ENCODE peak calls at places on chromosomes 12 and 14, in six cellular contexts. E is uterus, H is body of pancreas, P is fibroblast of lung, I is H1, W is aorta. F is an unnamed sample. For H3K4me1, the result is how much of the 10 kb centered on the place peaks cover.

GRCh38 chr12:57586832-57587429 is 4.1 kb upstream of the PIP4K2C start:
- DNase-seq in P (no peak), H (no peak), W (no peak), I (no peak), E (no peak), F (no peak)

GRCh38 chr12:114743799-114744198 is 59.8 kb upstream of the TBX3 start:
- DNase-seq in P (no peak), E (no peak), I (no peak), H (no peak), W (no peak), F (no peak)

GRCh38 chr12:49524660-49525324 is 14.0 kb upstream of the KCNH3 start:
- DNase-seq in P (no peak), E (no peak), W (no peak), H (no peak), I (no peak), F (no peak)

GRCh38 chr12:96371138-96371786 is 29.0 kb downstream of the CDK17 start:
- DNase-seq in H (no peak), W (no peak), I (no peak), E (no peak), P (no peak), F (no peak)

GRCh38 chr12:28369483-28369882 is 179.2 kb downstream of the CCDC91 start:
- DNase-seq in H (no peak), E (no peak), W (no peak), P (no peak), I (no peak), F (no peak)

GRCh38 chr12:52360106-52360662 is 7.1 kb downstream of the KRT85 start:
- DNase-seq in W (no peak), E (no peak), P (no peak), H (no peak), I (no peak), F (no peak)

GRCh38 chr12:131607658-131608447 is 103.0 kb upstream of the SFSWAP start:
- DNase-seq in E (no peak), P (no peak), H (no peak), W (no peak), I (no peak), F (no peak)

GRCh38 chr14:88492272-88493089 is 62.3 kb downstream of the PTPN21 start:
- DNase-seq in W (peak), P (peak), H (peak), I (peak), E (peak), F (peak)

GRCh38 chr12:104569348-104570173 is 112.8 kb downstream of the CHST11 start:
- DNase-seq in W (no peak), I (no peak), P (no peak), E (no peak), H (no peak), F (peak)

GRCh38 chr12:1579626-1580025 is 14.8 kb downstream of the FBXL14 start:
- DNase-seq in H (no peak), W (no peak), P (peak), I (no peak), E (no peak), F (no peak)

GRCh38 chr12:95239216-95239615 is 21.6 kb downstream of the VEZT start:
- DNase-seq in E (no peak), P (no peak), I (no peak), H (no peak), W (no peak), F (no peak)

GRCh38 chr14:94397899-94398479 is 9.6 kb upstream of the SERPINA1 start:
- DNase-seq in I (no peak), P (no peak), H (no peak), E (no peak), W (no peak), F (no peak)

GRCh38 chr12:120095356-120096135 is 21.0 kb downstream of the RAB35 start:
- DNase-seq in H (no peak), W (no peak), I (no peak), P (no peak), E (no peak), F (no peak)

GRCh38 chr12:106137456-106138278 is 1.1 kb downstream of the NUAK1 start:
- DNase-seq in P (no peak), H (no peak), E (no peak), W (no peak), I (no peak), F (no peak)

GRCh38 chr12:102480401-102480800 is at the start of gene IGF1:
- DNase-seq in I (no peak), H (no peak), P (peak), W (no peak), E (no peak), F (no peak)

GRCh38 chr14:45249847-45250575 is 3.0 kb downstream of the MIS18BP1 start:
- DNase-seq in P (peak), I (no peak), W (no peak), H (no peak), E (peak), F (no peak)

GRCh38 chr14:22397338-22397737 is 191.7 kb downstream of the DAD1 start:
- DNase-seq in H (no peak), E (no peak), W (no peak), I (no peak), P (no peak), F (no peak)

GRCh38 chr12:34218193-34219045 is 196.1 kb downstream of the ALG10 start:
- DNase-seq in I (no peak), W (peak), E (peak), H (peak), P (peak), F (no peak)

GRCh38 chr14:81594012-81594411 is 60.4 kb upstream of the SEL1L start:
- DNase-seq in W (peak), P (no peak), E (no peak), H (peak), I (no peak), F (no peak)

GRCh38 chr12:104877107-104877705 is 80.9 kb downstream of the SLC41A2 start:
- DNase-seq in P (peak), E (peak), I (no peak), W (no peak), H (peak), F (peak)

GRCh38 chr14:29536886-29537511 is 390.6 kb downstream of the PRKD1 start:
- DNase-seq in I (no peak), P (peak), E (no peak), W (no peak), H (no peak), F (no peak)

GRCh38 chr12:101925352-101925751 is 48.0 kb downstream of the DRAM1 start:
- DNase-seq in P (peak), E (peak), W (peak), H (peak), I (no peak), F (no peak)

GRCh38 chr12:52070243-52070925 is 606 bp downstream of the ATG101 start:
- DNase-seq in E (no peak), W (no peak), P (no peak), I (no peak), H (no peak), F (no peak)

GRCh38 chr12:9122166-9122609 is 6.5 kb upstream of the A2M start:
- DNase-seq in H (no peak), P (no peak), E (no peak), W (no peak), I (no peak), F (no peak)

GRCh38 chr14:59282366-59282765 is 93.9 kb downstream of the DAAM1 start:
- DNase-seq in W (no peak), E (no peak), I (no peak), P (peak), H (no peak), F (no peak)

GRCh38 chr14:106845286-106846087 is 1319.1 kb downstream of the TMEM121 start:
- DNase-seq in I (no peak), P (no peak), W (no peak), E (no peak), H (peak), F (peak)

GRCh38 chr12:123845881-123846280 is 83.8 kb downstream of the DNAH10 start:
- DNase-seq in W (no peak), I (no peak), E (no peak), H (no peak), P (no peak), F (no peak)
- H3K4me1 ChIP-seq in W (under half), I (under half), E (under half), H (under half), P (under half), F (under half)

DNA sequence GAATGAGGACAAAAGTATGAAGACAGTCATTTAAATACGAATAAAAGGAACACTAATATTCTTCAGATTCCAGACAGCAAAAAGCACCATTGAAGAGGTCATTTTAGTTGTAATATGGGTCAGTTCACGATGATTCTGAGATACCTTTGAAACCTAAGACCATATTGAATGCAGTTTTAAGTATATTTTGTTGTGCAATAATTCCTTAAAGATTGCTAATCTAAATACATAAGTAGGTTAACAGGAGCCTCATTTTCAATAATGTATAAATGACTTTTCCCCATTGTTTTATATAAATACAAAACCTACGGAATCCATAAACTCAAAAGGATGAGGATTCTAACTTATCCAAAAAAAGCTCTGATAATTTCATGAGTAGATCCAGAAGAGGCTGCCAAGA is 5.8 kb downstream of the GNS start:
- DNase-seq in H (no peak), I (no peak), W (no peak), E (no peak), P (no peak), F (no peak)
- H3K4me1 ChIP-seq in H (under half), I (under half), W (under half), E (under half), P (under half), F (under half)

GRCh38 chr14:21267886-21268611 is 1.2 kb downstream of the HNRNPC start:
- DNase-seq in W (no peak), I (no peak), H (no peak), E (no peak), P (no peak), F (peak)

GRCh38 chr14:21269252-21270046 is at the start of gene HNRNPC:
- DNase-seq in H (peak), W (peak), P (peak), I (peak), E (peak), F (peak)

GRCh38 chr14:21264025-21264801 is 5.0 kb downstream of the HNRNPC start:
- DNase-seq in H (no peak), W (no peak), I (no peak), E (no peak), P (peak), F (no peak)

GRCh38 chr14:21267431-21267845 is 1.8 kb downstream of the HNRNPC start:
- DNase-seq in I (no peak), E (no peak), P (no peak), H (no peak), W (no peak), F (no peak)

DNA sequence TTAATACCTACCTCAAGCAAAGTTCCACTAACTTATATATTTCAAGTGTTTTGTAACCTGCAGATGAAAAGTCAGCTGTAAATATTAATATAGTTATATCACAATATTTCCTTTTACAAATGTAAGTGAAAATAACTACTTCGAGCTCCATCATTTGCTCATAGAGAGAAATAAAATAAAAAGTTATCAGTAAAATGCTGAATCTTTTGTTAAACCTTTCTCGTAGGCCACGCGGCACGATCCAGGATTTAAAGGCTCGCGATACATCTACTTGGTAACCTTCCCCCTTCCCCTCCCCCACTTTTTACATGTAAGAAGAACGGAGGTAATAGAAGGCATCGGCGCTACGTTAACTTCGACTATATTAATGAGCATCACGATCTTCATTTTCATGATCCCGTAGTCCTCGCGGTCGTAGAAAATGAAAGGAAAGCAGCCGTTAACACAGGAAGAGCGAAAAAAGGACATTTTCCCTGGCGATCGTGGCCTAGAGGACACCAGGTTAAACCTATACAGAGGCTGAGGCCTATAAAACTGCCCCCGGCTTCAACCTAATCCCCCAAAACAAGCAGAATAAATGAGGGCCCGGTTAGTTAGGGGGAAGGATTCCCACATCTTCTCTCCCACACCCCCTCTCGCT is 510 bp downstream of the HNRNPC start:
- DNase-seq in H (peak), W (no peak), P (peak), E (peak), I (no peak), F (peak)
- H3K4me1 ChIP-seq in H (under half), W (under half), P (under half), E (under half), I (under half), F (half or more)

DNA sequence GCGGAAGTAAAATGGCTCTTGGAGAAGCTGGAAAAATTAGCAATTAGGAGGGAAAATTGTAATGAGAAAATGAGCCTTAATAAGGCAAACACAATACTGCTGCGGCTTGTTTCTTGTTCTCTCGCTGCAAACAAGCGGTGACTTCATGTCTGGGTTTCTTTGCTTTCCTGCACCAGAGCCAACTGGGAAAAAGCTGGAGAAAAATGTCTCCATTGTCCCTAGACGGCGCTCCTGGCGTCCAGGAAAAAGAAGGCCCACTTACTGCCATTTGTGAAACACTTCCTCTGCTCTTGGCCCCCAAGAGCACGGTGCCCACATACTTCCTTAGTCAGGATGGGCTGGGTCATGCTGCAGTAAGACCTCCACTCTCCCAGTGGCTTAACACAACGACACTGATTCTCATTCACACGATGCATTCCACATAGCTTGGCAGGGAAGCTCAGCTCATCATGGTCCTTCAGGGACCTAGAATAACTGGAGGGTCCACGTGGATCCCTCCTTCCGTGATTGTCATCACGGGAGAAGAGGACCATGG is 85.9 kb upstream of the BCL11B start:
- DNase-seq in I (no peak), P (no peak), H (no peak), E (no peak), W (no peak), F (no peak)
- H3K4me1 ChIP-seq in I (under half), P (under half), H (under half), E (under half), W (under half), F (under half)

GRCh38 chr14:71621966-71622365 is 310.3 kb upstream of the RGS6 start:
- DNase-seq in P (no peak), W (no peak), E (no peak), I (no peak), H (no peak), F (no peak)
- H3K4me1 ChIP-seq in P (under half), W (under half), E (under half), I (under half), H (under half), F (under half)

GRCh38 chr14:91322623-91323022 is 78.1 kb upstream of the GPR68 start:
- DNase-seq in W (no peak), H (no peak), E (no peak), I (no peak), P (no peak), F (no peak)
- H3K4me1 ChIP-seq in W (under half), H (under half), E (under half), I (under half), P (under half), F (half or more)

DNA sequence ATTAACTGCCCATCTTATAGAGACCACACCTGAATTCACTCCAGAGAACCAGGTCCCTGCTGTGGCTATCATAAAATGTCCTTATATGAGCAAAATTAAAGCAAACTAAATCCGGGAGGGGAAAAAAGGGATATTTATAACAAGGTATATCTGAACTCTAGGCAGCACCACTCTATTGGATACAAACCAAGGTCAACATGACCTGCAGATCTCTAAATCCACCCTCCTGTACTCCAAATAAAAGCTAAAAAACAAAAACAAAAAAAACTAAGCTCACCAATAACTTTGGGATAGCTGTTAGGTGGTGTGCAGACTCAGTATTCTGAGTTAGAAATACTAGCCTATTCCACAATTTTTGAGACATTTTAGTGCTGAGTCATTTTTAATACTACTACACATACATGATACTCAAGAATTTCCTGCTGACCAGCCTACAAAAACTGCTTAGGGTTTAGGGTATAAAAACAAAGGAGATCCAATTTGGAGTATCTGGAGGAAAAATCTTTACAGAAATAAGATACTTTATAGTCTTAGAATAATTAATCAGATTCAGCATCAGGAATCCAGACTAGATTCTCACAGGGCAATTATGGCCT is 46.6 kb upstream of the LTBP2 start:
- DNase-seq in E (no peak), P (peak), I (no peak), W (no peak), H (no peak), F (no peak)
- H3K4me1 ChIP-seq in E (under half), P (under half), I (under half), W (under half), H (under half), F (under half)

DNA sequence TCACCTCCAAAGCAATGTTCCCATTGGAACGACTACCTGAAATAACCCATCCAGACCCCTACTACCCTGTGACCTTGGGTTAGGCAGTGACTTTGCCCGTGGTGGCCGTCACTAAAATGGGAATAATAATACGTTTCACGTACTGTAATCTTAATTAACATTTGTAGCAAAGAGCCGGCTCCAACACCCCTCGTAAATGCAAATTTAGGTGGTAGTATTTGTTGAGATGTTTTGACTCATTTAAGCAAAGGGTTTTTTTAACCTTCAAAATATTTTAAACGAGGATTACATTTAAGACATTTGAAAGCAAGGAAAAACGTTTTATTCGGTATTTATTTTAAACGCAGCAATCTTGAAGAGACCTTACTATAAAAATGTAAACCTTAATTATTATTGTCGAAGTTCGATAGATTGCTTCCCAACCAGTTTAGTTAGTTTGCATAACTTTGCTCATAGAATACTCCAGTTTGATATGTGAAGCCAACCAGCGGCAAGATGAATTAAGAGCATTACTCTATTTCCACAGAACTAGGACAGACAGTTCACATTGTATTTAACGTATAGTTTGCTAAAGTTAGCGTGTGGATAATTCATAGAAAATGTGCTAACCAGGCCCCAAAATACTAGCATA is 1.4 kb upstream of the ARID2 start:
- DNase-seq in I (no peak), E (no peak), P (no peak), W (no peak), H (no peak), F (no peak)
- H3K4me1 ChIP-seq in I (under half), E (under half), P (under half), W (under half), H (under half), F (under half)

GRCh38 chr12:16034136-16034817 is 123.1 kb downstream of the DERA start:
- DNase-seq in H (no peak), I (no peak), P (no peak), E (no peak), W (no peak), F (no peak)

GRCh38 chr12:16043480-16043879 is 132.3 kb downstream of the DERA start:
- DNase-seq in E (no peak), P (no peak), W (no peak), H (no peak), I (no peak), F (no peak)

GRCh38 chr12:16036073-16036472 is 124.9 kb downstream of the DERA start:
- DNase-seq in E (no peak), I (no peak), H (no peak), P (no peak), W (no peak), F (no peak)

DNA sequence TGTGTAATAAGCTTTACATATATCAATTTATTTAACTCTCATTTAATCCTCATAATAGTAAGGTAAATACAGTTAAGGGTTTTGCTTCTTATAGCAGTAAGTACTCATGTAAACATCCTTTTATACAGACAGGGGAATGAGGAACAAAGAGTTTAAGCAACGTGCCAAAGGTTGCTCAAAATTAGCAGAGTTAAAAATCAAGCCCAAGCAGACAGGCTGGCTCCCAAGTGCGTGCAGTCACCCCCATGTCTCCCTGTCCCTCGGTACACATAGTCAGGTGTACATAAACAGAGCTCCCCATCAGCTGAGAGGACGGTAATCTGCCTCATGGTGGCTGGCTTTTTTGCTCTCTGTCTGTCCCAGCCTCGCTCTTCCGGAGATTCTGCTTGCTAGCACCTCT is 126.4 kb downstream of the DERA start:
- DNase-seq in P (no peak), W (no peak), H (no peak), I (no peak), E (no peak), F (no peak)
- H3K4me1 ChIP-seq in P (under half), W (under half), H (under half), I (under half), E (under half), F (under half)

F was measured in CD4-positive, alpha-beta memory T cell.